ENCODE peak calls at places on chromosomes 13 and 19, in ten cellular contexts. C is activated CD8-positive, alpha-beta T cell treated with anti-CD3 and anti-CD28 coated beads, Interleukin-2, amount 10 ng/mL, durations not matched to agents 7 days and 5 days; J is caudate nucleus; M is HS-5; B is MV-4-11; Z is NCI-H1105; E is CD8-positive, alpha-beta T cell; S is neural crest cell; X is A549; Q is stimulated activated CD8-positive, alpha-beta memory T cell treated with anti-CD3 and anti-CD28 coated beads, Interleukin-7, amount 100 ng/mL, for 1 hour. O is an unnamed sample.

GRCh38 chr13:20526664-20527063 is 1.0 kb upstream of the CRYL1 start:
- DNase-seq in J (no peak), E (no peak), C (no peak), M (no peak), S (no peak), Q (no peak), X (no peak), Z (no peak), B (no peak), O (no peak)

GRCh38 chr19:51503891-51504290 is 2.3 kb upstream of the SIGLEC12 start:
- DNase-seq in Z (no peak), E (no peak), X (no peak), C (no peak), Q (no peak), J (no peak), M (no peak), S (no peak), B (peak), O (peak)

GRCh38 chr13:60370343-60370742 is 26.7 kb upstream of the TDRD3 start:
- DNase-seq in C (peak), J (no peak), E (no peak), B (peak), M (no peak), Q (no peak), S (no peak), Z (no peak), X (no peak), O (no peak)

GRCh38 chr19:50358483-50359431 is 6.7 kb downstream of the NAPSA start:
- DNase-seq in M (no peak), C (peak), E (peak), S (no peak), B (peak), Z (peak), Q (peak), X (no peak), J (no peak), O (no peak)

GRCh38 chr19:17778621-17779280 is 16.2 kb upstream of the B3GNT3 start:
- DNase-seq in Z (no peak), C (no peak), Q (no peak), S (no peak), X (no peak), J (no peak), B (no peak), E (no peak), M (no peak), O (no peak)

GRCh38 chr13:44854264-44855060 is 134.8 kb downstream of the NUFIP1 start:
- DNase-seq in Z (peak), Q (no peak), M (no peak), X (no peak), E (no peak), J (peak), C (no peak), B (no peak), S (no peak), O (no peak)

GRCh38 chr19:4636151-4636717 is 3.1 kb upstream of the TNFAIP8L1 start:
- DNase-seq in C (peak), B (peak), X (peak), E (peak), J (no peak), Q (peak), Z (peak), S (peak), M (no peak), O (peak)

GRCh38 chr13:48828962-48829405 is 146.7 kb upstream of the FNDC3A start:
- DNase-seq in C (no peak), S (no peak), B (no peak), E (no peak), J (peak), X (peak), Z (peak), Q (no peak), M (no peak), O (no peak)

GRCh38 chr19:29054886-29055675 is 157.9 kb downstream of the UQCRFS1 start:
- DNase-seq in Q (no peak), S (no peak), X (no peak), E (no peak), B (no peak), C (no peak), Z (no peak), J (no peak), M (no peak), O (no peak)

GRCh38 chr13:113969973-113970611 is 3.8 kb downstream of the C13orf46 start:
- DNase-seq in E (no peak), Z (no peak), S (no peak), X (no peak), C (no peak), B (no peak), Q (no peak), M (no peak), J (no peak), O (no peak)

GRCh38 chr19:10286803-10287737 is at the start of gene ICAM4:
- DNase-seq in C (peak), S (no peak), X (no peak), Z (no peak), Q (no peak), B (peak), J (no peak), M (no peak), E (no peak), O (peak)

GRCh38 chr13:76696370-76696769 is 189.8 kb downstream of the KCTD12 start:
- DNase-seq in Z (no peak), S (no peak), C (no peak), Q (no peak), M (no peak), B (no peak), X (peak), J (no peak), E (no peak), O (no peak)

GRCh38 chr13:22278336-22278929 is 607.6 kb downstream of the FGF9 start:
- DNase-seq in S (peak), C (peak), Z (peak), J (peak), B (peak), M (no peak), E (peak), Q (peak), X (peak), O (peak)

GRCh38 chr19:18091217-18091608 is 4.5 kb upstream of the IL12RB1 start:
- DNase-seq in M (no peak), X (no peak), Z (no peak), E (peak), C (peak), J (no peak), B (peak), S (no peak), Q (peak), O (peak)

GRCh38 chr13:106099765-106100164 is 435.7 kb downstream of the EFNB2 start:
- DNase-seq in C (no peak), M (no peak), S (peak), B (no peak), Z (no peak), E (no peak), J (no peak), Q (no peak), X (no peak), O (no peak)

GRCh38 chr19:22622020-22622419 is 12.1 kb upstream of the ZNF492 start:
- DNase-seq in J (no peak), M (no peak), Z (no peak), Q (no peak), B (no peak), C (no peak), S (no peak), E (no peak), X (no peak), O (no peak)

GRCh38 chr13:36706755-36707154 is 32.9 kb downstream of the SERTM1 start:
- DNase-seq in J (no peak), X (no peak), B (no peak), E (no peak), S (no peak), C (no peak), M (no peak), Q (no peak), Z (no peak), O (no peak)

GRCh38 chr13:109415057-109415456 is 371.3 kb downstream of the IRS2 start:
- DNase-seq in M (no peak), E (no peak), X (no peak), S (no peak), J (no peak), C (no peak), Z (no peak), Q (no peak), B (no peak), O (no peak)